ENCODE peak calls at places on chromosomes 5 and 9, in seven cellular contexts. D is fibroblast of lung, O is A549, R is heart left ventricle, P is neural progenitor cell, H is left lung, W is spleen. V is an unnamed sample.

GRCh38 chr9:136160321-136160938 is 41.8 kb upstream of the TMEM250 start:
- DNase-seq in D (no peak), O (no peak), R (peak; percentile 12), P (peak; percentile 62), H (peak; percentile 57), W (no peak), V (no peak)

GRCh38 chr9:90343360-90343759 is 299.3 kb downstream of the DIRAS2 start:
- DNase-seq in D (no peak), O (no peak), R (no peak), P (peak; percentile 87), H (no peak), W (no peak), V (no peak)

GRCh38 chr5:151751593-151751992 is 6.8 kb downstream of the ATOX1 start:
- DNase-seq in D (no peak), O (no peak), R (no peak), P (no peak), H (no peak), W (no peak), V (no peak)

GRCh38 chr9:72726951-72727350 is 205.5 kb downstream of the TMC1 start:
- DNase-seq in D (peak; percentile 73), O (no peak), R (no peak), P (no peak), H (no peak), W (no peak), V (no peak)

GRCh38 chr9:37229882-37230482 is 109.6 kb downstream of the ZCCHC7 start:
- DNase-seq in D (peak; percentile 44), O (peak; percentile 44), R (no peak), P (no peak), H (no peak), W (no peak), V (no peak)

GRCh38 chr5:74131256-74131655 is 505.3 kb downstream of the ARHGEF28 start:
- DNase-seq in D (no peak), O (no peak), R (no peak), P (no peak), H (no peak), W (no peak), V (no peak)

GRCh38 chr5:142769251-142769792 is 855 bp upstream of the ARHGAP26 start:
- DNase-seq in D (no peak), O (no peak), R (no peak), P (peak; percentile 53), H (no peak), W (no peak), V (no peak)

GRCh38 chr5:558871-559503 is 34.7 kb upstream of the SLC9A3 start:
- DNase-seq in D (no peak), O (no peak), R (peak; percentile 9), P (no peak), H (no peak), W (no peak), V (no peak)

GRCh38 chr5:131773805-131774204 is 23.0 kb downstream of the FNIP1 start:
- DNase-seq in D (no peak), O (no peak), R (no peak), P (no peak), H (no peak), W (no peak), V (no peak)

GRCh38 chr5:38666668-38667498 is 110.4 kb upstream of the LIFR start:
- DNase-seq in D (peak; percentile 52), O (peak; percentile 46), R (peak; percentile 42), P (peak; percentile 18), H (no peak), W (no peak), V (no peak)

DNA sequence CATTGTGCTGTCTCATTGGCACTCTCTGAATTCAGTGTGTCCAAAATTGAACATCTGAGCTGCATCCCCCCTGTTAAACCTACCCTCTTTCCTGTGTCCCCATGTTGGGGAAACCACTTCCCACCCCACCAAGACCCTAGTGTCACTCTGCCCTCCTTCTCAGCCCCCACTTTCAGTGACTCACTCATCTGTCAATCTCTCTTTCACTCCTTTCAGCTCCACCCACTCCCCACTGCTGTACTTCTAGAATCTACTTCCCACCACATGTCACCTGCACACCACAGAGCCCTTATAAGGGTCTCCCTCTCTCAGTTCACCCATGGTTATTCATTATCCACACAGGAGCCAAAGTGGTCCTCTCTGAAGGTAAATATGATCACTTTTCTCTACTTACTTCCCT is 5.8 kb upstream of the SPOCK1 start:
- DNase-seq in D (no peak), O (no peak), R (no peak), P (no peak), H (no peak), W (no peak), V (no peak)
- H3K4me1 ChIP-seq in D (no peaks in the 10 kb centered on the region), O (no peaks in the 10 kb centered on the region), R (no peaks in the 10 kb centered on the region), P (peaks cover 5% of the 10 kb centered on the region), H (no peaks in the 10 kb centered on the region), W (no peaks in the 10 kb centered on the region), V (no peaks in the 10 kb centered on the region)

GRCh38 chr9:9921771-9922170 is 691.0 kb downstream of the PTPRD start:
- DNase-seq in D (no peak), O (no peak), R (no peak), P (no peak), H (no peak), W (no peak), V (no peak)

GRCh38 chr9:9917400-9917799 is 695.4 kb downstream of the PTPRD start:
- DNase-seq in D (no peak), O (no peak), R (no peak), P (no peak), H (no peak), W (no peak), V (no peak)

GRCh38 chr9:9924369-9924768 is 688.4 kb downstream of the PTPRD start:
- DNase-seq in D (no peak), O (no peak), R (no peak), P (no peak), H (no peak), W (no peak), V (no peak)

GRCh38 chr9:9919174-9919573 is 693.6 kb downstream of the PTPRD start:
- DNase-seq in D (no peak), O (no peak), R (no peak), P (no peak), H (no peak), W (no peak), V (no peak)

DNA sequence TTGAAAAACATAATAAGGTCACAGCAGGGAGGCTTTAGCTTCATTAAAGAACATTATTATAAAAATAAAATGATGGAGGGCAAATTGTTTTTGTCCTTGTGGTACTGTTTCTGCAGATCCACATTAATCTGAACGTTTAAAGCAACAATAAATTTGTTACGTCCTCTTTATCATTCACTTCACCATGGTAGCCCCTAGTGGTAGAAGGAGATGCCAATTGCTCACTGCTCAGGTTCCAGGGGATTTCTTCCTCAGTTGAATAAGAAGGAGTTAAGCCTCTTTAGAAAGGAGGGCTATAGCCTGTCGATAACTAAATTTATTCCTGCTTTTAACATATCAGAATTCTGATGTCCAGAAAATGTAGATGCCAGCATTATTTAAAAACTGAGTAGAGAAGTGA is 692.4 kb downstream of the PTPRD start:
- DNase-seq in D (no peak), O (no peak), R (no peak), P (peak; percentile 53), H (no peak), W (no peak), V (no peak)
- H3K4me3 ChIP-seq in D (no peak overlapping the region), O (no peak overlapping the region), R (no peak overlapping the region), P (no peak overlapping the region), H (no peak overlapping the region), W (no peak overlapping the region), V (no peak overlapping the region)

GRCh38 chr5:64163135-64163534 is 2.5 kb upstream of the RNF180 start:
- DNase-seq in D (no peak), O (no peak), R (no peak), P (no peak), H (no peak), W (no peak), V (no peak)
- H3K27ac ChIP-seq in D (no peak overlapping the region), O (no peak overlapping the region), R (no peak overlapping the region), P (no peak overlapping the region), H (no peak overlapping the region), W (no peak overlapping the region), V (no peak overlapping the region)

GRCh38 chr5:174829511-174829864 is 105.1 kb downstream of the MSX2 start:
- DNase-seq in D (no peak), O (no peak), R (no peak), P (no peak), H (no peak), W (no peak), V (no peak)
- H3K4me1 ChIP-seq in D (no peaks in the 10 kb centered on the region), O (no peaks in the 10 kb centered on the region), R (no peaks in the 10 kb centered on the region), P (no peaks in the 10 kb centered on the region), H (no peaks in the 10 kb centered on the region), W (no peaks in the 10 kb centered on the region), V (peaks cover 18% of the 10 kb centered on the region)

DNA sequence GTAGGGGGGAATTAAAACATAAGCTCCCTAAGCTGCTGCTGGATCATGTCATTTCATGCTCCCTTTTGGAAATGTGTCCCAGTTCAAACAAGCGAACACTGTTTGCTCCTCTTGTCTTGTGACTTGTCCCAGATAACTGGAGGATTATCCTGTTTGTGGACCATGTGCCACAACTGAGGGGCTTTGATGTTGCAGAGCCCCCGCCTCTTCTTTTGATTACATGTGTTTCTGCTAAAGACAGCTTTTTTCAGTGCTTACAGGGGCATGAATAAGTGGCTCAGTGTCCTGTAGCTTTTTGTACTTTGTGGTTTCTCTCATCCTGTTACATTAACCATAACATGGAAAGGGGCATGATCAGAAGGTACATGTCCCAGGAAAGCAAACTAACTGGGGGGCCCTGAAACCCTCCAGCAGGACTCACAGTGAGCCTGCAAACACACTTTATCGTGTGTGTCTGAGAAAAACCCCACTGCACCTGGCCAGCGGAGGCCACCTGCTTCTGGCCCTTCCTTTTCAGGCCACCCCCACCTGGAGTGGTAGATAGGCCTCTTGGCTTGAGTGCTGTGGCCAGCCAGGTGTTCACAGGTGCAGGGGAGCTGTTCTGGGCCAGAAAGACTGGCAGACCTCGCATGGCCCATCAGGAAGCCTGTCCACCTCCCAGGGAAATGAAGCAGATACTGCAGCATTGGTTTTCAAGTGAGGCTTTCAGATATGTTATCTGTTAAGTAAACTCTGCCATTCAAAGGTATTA is 285.6 kb downstream of the FANCC start:
- DNase-seq in D (no peak), O (no peak), R (no peak), P (peak; percentile 60), H (peak; percentile 69), W (no peak), V (no peak)
- H3K4me3 ChIP-seq in D (no peak overlapping the region), O (peak overlapping the region; percentile 6), R (no peak overlapping the region), P (no peak overlapping the region), H (no peak overlapping the region), W (no peak overlapping the region), V (no peak overlapping the region)

DNA sequence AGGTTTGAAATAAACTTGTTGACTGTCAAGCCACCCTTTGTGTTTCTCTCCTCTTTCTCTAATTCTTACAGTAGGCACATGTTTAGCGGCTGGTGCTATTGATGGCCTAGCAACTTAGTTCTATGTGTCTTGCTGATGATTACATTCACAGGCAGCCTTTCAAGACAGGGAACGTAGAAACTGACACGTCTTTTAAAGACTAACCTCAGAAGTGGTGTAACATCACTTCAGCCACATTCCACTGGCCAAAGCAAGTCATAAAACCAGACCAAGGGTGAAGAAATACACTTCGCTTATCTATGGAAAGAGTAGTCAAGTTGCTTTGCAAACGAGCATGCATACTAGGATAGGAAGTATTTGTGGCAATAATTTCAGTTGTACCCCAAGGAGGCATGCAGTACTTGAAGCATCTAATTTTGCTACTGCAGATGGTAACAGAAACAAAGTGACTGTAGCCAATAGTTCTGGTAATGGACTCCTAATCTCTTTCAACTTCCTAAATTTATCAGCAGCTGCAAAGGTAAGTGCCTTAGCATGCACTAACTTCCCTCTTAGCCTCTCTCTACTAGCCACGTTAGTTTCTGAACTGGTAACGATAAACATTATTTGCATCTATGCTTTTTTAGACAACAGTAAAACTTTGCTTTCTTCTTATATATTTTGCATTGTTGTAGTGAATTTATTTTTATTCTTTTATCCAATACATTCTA is 6.4 kb upstream of the CKS2 start:
- DNase-seq in D (no peak), O (no peak), R (no peak), P (no peak), H (no peak), W (no peak), V (no peak)
- H3K27ac ChIP-seq in D (no peak overlapping the region), O (no peak overlapping the region), R (no peak overlapping the region), P (no peak overlapping the region), H (peak overlapping the region; percentile 59), W (no peak overlapping the region), V (no peak overlapping the region)